ENCODE peak calls at places on chromosomes 12 and 14, in seven cellular contexts. One of them, this sample, is unnamed.
A peak's percentile ranks its signal among the peaks of the same experiment; 100 is the strongest.

GRCh38 chr14:22283000-22283399 is 306.0 kb downstream of the DAD1 start:
- DNase-seq in astrocyte of the cerebellum: no peak
- DNase-seq in heart left ventricle: no peak
- DNase-seq in spleen: no peak
- DNase-seq in nephron progenitor cell: no peak
- DNase-seq in lower leg skin: no peak
- DNase-seq in fibroblast of villous mesenchyme: no peak
- DNase-seq in this sample: no peak

GRCh38 chr12:56013482-56013881 is 7.4 kb upstream of the IKZF4 start:
- DNase-seq in astrocyte of the cerebellum: no peak
- DNase-seq in heart left ventricle: no peak
- DNase-seq in spleen: no peak
- DNase-seq in nephron progenitor cell: no peak
- DNase-seq in lower leg skin: no peak
- DNase-seq in fibroblast of villous mesenchyme: no peak
- DNase-seq in this sample: no peak

GRCh38 chr12:54592316-54592715 is 3.9 kb upstream of the PPP1R1A start:
- DNase-seq in astrocyte of the cerebellum: peak; percentile 5
- DNase-seq in heart left ventricle: no peak
- DNase-seq in spleen: no peak
- DNase-seq in nephron progenitor cell: peak; percentile 34
- DNase-seq in lower leg skin: no peak
- DNase-seq in fibroblast of villous mesenchyme: no peak
- DNase-seq in this sample: no peak

GRCh38 chr14:94914191-94914590 is 144.3 kb upstream of the GSC start:
- DNase-seq in astrocyte of the cerebellum: no peak
- DNase-seq in heart left ventricle: no peak
- DNase-seq in spleen: no peak
- DNase-seq in nephron progenitor cell: no peak
- DNase-seq in lower leg skin: no peak
- DNase-seq in fibroblast of villous mesenchyme: no peak
- DNase-seq in this sample: no peak

GRCh38 chr12:89800435-89800834 is 91.8 kb upstream of the ATP2B1 start:
- DNase-seq in astrocyte of the cerebellum: no peak
- DNase-seq in heart left ventricle: no peak
- DNase-seq in spleen: no peak
- DNase-seq in nephron progenitor cell: no peak
- DNase-seq in lower leg skin: no peak
- DNase-seq in fibroblast of villous mesenchyme: no peak
- DNase-seq in this sample: no peak

GRCh38 chr14:98234208-98234607 is 1037.8 kb downstream of the BCL11B start:
- DNase-seq in astrocyte of the cerebellum: no peak
- DNase-seq in heart left ventricle: no peak
- DNase-seq in spleen: no peak
- DNase-seq in nephron progenitor cell: no peak
- DNase-seq in lower leg skin: no peak
- DNase-seq in fibroblast of villous mesenchyme: no peak
- DNase-seq in this sample: no peak

GRCh38 chr12:75623631-75624118 is 112.3 kb upstream of the KRR1 start:
- DNase-seq in astrocyte of the cerebellum: no peak
- DNase-seq in heart left ventricle: no peak
- DNase-seq in spleen: no peak
- DNase-seq in nephron progenitor cell: no peak
- DNase-seq in lower leg skin: no peak
- DNase-seq in fibroblast of villous mesenchyme: peak; percentile 70
- DNase-seq in this sample: no peak

GRCh38 chr14:36105401-36105800 is 71.1 kb downstream of the PTCSC3 start:
- DNase-seq in astrocyte of the cerebellum: no peak
- DNase-seq in heart left ventricle: no peak
- DNase-seq in spleen: no peak
- DNase-seq in nephron progenitor cell: peak; percentile 28
- DNase-seq in lower leg skin: no peak
- DNase-seq in fibroblast of villous mesenchyme: no peak
- DNase-seq in this sample: no peak

GRCh38 chr12:68043446-68043845 is 54.2 kb downstream of the IFNG-AS1 start:
- DNase-seq in astrocyte of the cerebellum: no peak
- DNase-seq in heart left ventricle: no peak
- DNase-seq in spleen: no peak
- DNase-seq in nephron progenitor cell: no peak
- DNase-seq in lower leg skin: no peak
- DNase-seq in fibroblast of villous mesenchyme: no peak
- DNase-seq in this sample: no peak

GRCh38 chr14:46147486-46147885 is 504.1 kb downstream of the RPL10L start:
- DNase-seq in astrocyte of the cerebellum: no peak
- DNase-seq in heart left ventricle: no peak
- DNase-seq in spleen: no peak
- DNase-seq in nephron progenitor cell: no peak
- DNase-seq in lower leg skin: no peak
- DNase-seq in fibroblast of villous mesenchyme: no peak
- DNase-seq in this sample: no peak

GRCh38 chr12:13167906-13168305 is 28.6 kb upstream of the EMP1 start:
- DNase-seq in astrocyte of the cerebellum: no peak
- DNase-seq in heart left ventricle: no peak
- DNase-seq in spleen: no peak
- DNase-seq in nephron progenitor cell: no peak
- DNase-seq in lower leg skin: no peak
- DNase-seq in fibroblast of villous mesenchyme: no peak
- DNase-seq in this sample: no peak

GRCh38 chr14:32382704-32383103 is 53.6 kb downstream of the AKAP6 start:
- DNase-seq in astrocyte of the cerebellum: peak; percentile 20
- DNase-seq in heart left ventricle: no peak
- DNase-seq in spleen: no peak
- DNase-seq in nephron progenitor cell: no peak
- DNase-seq in lower leg skin: no peak
- DNase-seq in fibroblast of villous mesenchyme: no peak
- DNase-seq in this sample: no peak

GRCh38 chr14:86961106-86961716 is 1031.8 kb downstream of the GALC start:
- DNase-seq in astrocyte of the cerebellum: no peak
- DNase-seq in heart left ventricle: no peak
- DNase-seq in spleen: no peak
- DNase-seq in nephron progenitor cell: no peak
- DNase-seq in lower leg skin: no peak
- DNase-seq in fibroblast of villous mesenchyme: no peak
- DNase-seq in this sample: no peak
- TF ChIP-seq CTCF in astrocyte of the cerebellum: peak; percentile 51
- TF ChIP-seq CTCF in heart left ventricle: peak; percentile 8
- TF ChIP-seq CTCF in spleen: no peak
- TF ChIP-seq CTCF in nephron progenitor cell: peak; percentile 49
- TF ChIP-seq CTCF in lower leg skin: no peak
- TF ChIP-seq CTCF in fibroblast of villous mesenchyme: peak; percentile 12
- TF ChIP-seq CTCF in this sample: no peak

GRCh38 chr12:2011641-2012607 is 7.7 kb upstream of the DCP1B start:
- DNase-seq in astrocyte of the cerebellum: no peak
- DNase-seq in heart left ventricle: no peak
- DNase-seq in spleen: no peak
- DNase-seq in nephron progenitor cell: no peak
- DNase-seq in lower leg skin: no peak
- DNase-seq in fibroblast of villous mesenchyme: peak; percentile 43
- DNase-seq in this sample: no peak

GRCh38 chr12:2009623-2010022 is 5.4 kb upstream of the DCP1B start:
- DNase-seq in astrocyte of the cerebellum: no peak
- DNase-seq in heart left ventricle: no peak
- DNase-seq in spleen: no peak
- DNase-seq in nephron progenitor cell: no peak
- DNase-seq in lower leg skin: no peak
- DNase-seq in fibroblast of villous mesenchyme: no peak
- DNase-seq in this sample: no peak

GRCh38 chr12:2016862-2017723 is 12.8 kb upstream of the DCP1B start:
- DNase-seq in astrocyte of the cerebellum: no peak
- DNase-seq in heart left ventricle: no peak
- DNase-seq in spleen: no peak
- DNase-seq in nephron progenitor cell: no peak
- DNase-seq in lower leg skin: no peak
- DNase-seq in fibroblast of villous mesenchyme: peak; percentile 19
- DNase-seq in this sample: no peak

GRCh38 chr12:2013111-2013510 is 8.9 kb upstream of the DCP1B start:
- DNase-seq in astrocyte of the cerebellum: no peak
- DNase-seq in heart left ventricle: no peak
- DNase-seq in spleen: no peak
- DNase-seq in nephron progenitor cell: no peak
- DNase-seq in lower leg skin: no peak
- DNase-seq in fibroblast of villous mesenchyme: no peak
- DNase-seq in this sample: no peak

DNA sequence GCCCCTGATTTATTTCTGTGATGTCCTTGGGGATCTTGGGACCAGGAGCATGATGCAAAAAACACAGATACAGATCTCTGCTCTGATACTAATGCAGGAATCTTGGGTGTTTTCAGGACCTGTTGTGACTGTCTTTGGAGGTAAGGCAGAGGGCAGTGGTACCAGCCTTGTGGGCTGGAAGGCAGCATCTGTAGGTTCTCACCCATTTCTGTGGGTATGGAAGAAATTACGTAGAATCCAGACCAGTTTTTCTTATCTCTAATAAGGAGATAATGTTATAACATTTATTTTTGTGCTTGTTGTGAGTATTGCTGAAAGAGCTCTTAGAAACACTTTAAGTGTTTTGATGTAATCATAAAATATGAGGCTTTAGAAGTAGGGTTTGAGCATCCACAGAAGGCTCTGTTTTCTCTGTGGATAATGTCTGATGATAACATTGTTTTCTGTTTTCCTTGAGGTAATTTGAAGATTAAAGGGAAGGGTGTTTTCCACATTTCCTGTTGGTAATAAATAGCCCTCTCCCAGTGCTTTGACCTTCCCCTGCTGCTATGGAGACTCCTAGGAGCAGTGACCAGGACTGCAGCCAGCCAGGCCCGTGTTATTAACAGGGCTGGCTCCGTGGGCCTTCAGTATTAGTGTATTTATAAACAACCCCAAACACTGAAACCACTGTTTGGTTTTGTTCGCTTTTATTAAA is 9.4 kb upstream of the DCP1B start:
- DNase-seq in astrocyte of the cerebellum: no peak
- DNase-seq in heart left ventricle: peak; percentile 80
- DNase-seq in spleen: no peak
- DNase-seq in nephron progenitor cell: peak; percentile 16
- DNase-seq in lower leg skin: no peak
- DNase-seq in fibroblast of villous mesenchyme: peak; percentile 90
- DNase-seq in this sample: no peak
- TF ChIP-seq CTCF in astrocyte of the cerebellum: no peak
- TF ChIP-seq CTCF in heart left ventricle: peak; percentile 27
- TF ChIP-seq CTCF in spleen: no peak
- TF ChIP-seq CTCF in nephron progenitor cell: no peak
- TF ChIP-seq CTCF in lower leg skin: no peak
- TF ChIP-seq CTCF in fibroblast of villous mesenchyme: peak; percentile 14
- TF ChIP-seq CTCF in this sample: no peak

GRCh38 chr14:34824256-34824655 is 50.9 kb downstream of the BAZ1A start:
- DNase-seq in astrocyte of the cerebellum: no peak
- DNase-seq in heart left ventricle: no peak
- DNase-seq in spleen: no peak
- DNase-seq in nephron progenitor cell: no peak
- DNase-seq in lower leg skin: no peak
- DNase-seq in fibroblast of villous mesenchyme: no peak
- DNase-seq in this sample: no peak
- TF ChIP-seq CTCF in astrocyte of the cerebellum: no peak
- TF ChIP-seq CTCF in heart left ventricle: no peak
- TF ChIP-seq CTCF in spleen: no peak
- TF ChIP-seq CTCF in nephron progenitor cell: no peak
- TF ChIP-seq CTCF in lower leg skin: no peak
- TF ChIP-seq CTCF in fibroblast of villous mesenchyme: no peak
- TF ChIP-seq CTCF in this sample: no peak

GRCh38 chr14:69471436-69471835 is 13.1 kb upstream of the PLEKHD1 start:
- DNase-seq in astrocyte of the cerebellum: no peak
- DNase-seq in heart left ventricle: no peak
- DNase-seq in spleen: no peak
- DNase-seq in nephron progenitor cell: no peak
- DNase-seq in lower leg skin: no peak
- DNase-seq in fibroblast of villous mesenchyme: no peak
- DNase-seq in this sample: no peak

GRCh38 chr14:69473271-69473670 is 11.3 kb upstream of the PLEKHD1 start:
- DNase-seq in astrocyte of the cerebellum: no peak
- DNase-seq in heart left ventricle: no peak
- DNase-seq in spleen: no peak
- DNase-seq in nephron progenitor cell: no peak
- DNase-seq in lower leg skin: no peak
- DNase-seq in fibroblast of villous mesenchyme: no peak
- DNase-seq in this sample: no peak

GRCh38 chr14:69479696-69480095 is 4.8 kb upstream of the PLEKHD1 start:
- DNase-seq in astrocyte of the cerebellum: no peak
- DNase-seq in heart left ventricle: no peak
- DNase-seq in spleen: no peak
- DNase-seq in nephron progenitor cell: no peak
- DNase-seq in lower leg skin: no peak
- DNase-seq in fibroblast of villous mesenchyme: no peak
- DNase-seq in this sample: no peak

GRCh38 chr14:69471916-69472315 is 12.6 kb upstream of the PLEKHD1 start:
- DNase-seq in astrocyte of the cerebellum: no peak
- DNase-seq in heart left ventricle: no peak
- DNase-seq in spleen: no peak
- DNase-seq in nephron progenitor cell: no peak
- DNase-seq in lower leg skin: no peak
- DNase-seq in fibroblast of villous mesenchyme: no peak
- DNase-seq in this sample: no peak

GRCh38 chr14:69475194-69475818 is 9.2 kb upstream of the PLEKHD1 start:
- DNase-seq in astrocyte of the cerebellum: no peak
- DNase-seq in heart left ventricle: no peak
- DNase-seq in spleen: no peak
- DNase-seq in nephron progenitor cell: no peak
- DNase-seq in lower leg skin: no peak
- DNase-seq in fibroblast of villous mesenchyme: peak; percentile 7
- DNase-seq in this sample: peak; percentile 47
- TF ChIP-seq CTCF in astrocyte of the cerebellum: peak; percentile 46
- TF ChIP-seq CTCF in heart left ventricle: peak; percentile 38
- TF ChIP-seq CTCF in spleen: no peak
- TF ChIP-seq CTCF in nephron progenitor cell: peak; percentile 34
- TF ChIP-seq CTCF in lower leg skin: no peak
- TF ChIP-seq CTCF in fibroblast of villous mesenchyme: peak; percentile 42
- TF ChIP-seq CTCF in this sample: peak; percentile 15